ENCODE peak calls at places on chromosomes 7 and 10, in four cellular contexts. T is A549, R is K562, E is HepG2. S is an unnamed sample.

GRCh38 chr7:33809218-33809617 is 96.1 kb upstream of the BMPER start:
- DNase-seq in T (no peak), E (no peak), R (no peak), S (no peak)

GRCh38 chr10:17547026-17547425 is 70.1 kb downstream of the HACD1 start:
- DNase-seq in R (no peak), T (no peak), E (no peak), S (no peak)

GRCh38 chr10:5614081-5614721 is 52.2 kb downstream of the ASB13 start:
- DNase-seq in T (no peak), E (no peak), R (no peak), S (no peak)

GRCh38 chr7:73612598-73613269 is 11.6 kb downstream of the MLXIPL start:
- DNase-seq in T (peak), R (peak), E (peak), S (no peak)

GRCh38 chr10:75547391-75548298 is 116.2 kb downstream of the LRMDA start:
- DNase-seq in R (no peak), T (no peak), E (no peak), S (peak)

GRCh38 chr10:108560488-108560887 is 1362.8 kb downstream of the XPNPEP1 start:
- DNase-seq in R (no peak), E (no peak), T (no peak), S (no peak)

GRCh38 chr7:148185050-148185449 is 405.5 kb upstream of the C7orf33 start:
- DNase-seq in R (no peak), E (no peak), T (no peak), S (no peak)

GRCh38 chr7:106277976-106278375 is 6.8 kb downstream of the NAMPT start:
- DNase-seq in T (no peak), R (no peak), E (no peak), S (no peak)

GRCh38 chr7:27901028-27901760 is 161.2 kb downstream of the TAX1BP1 start:
- DNase-seq in E (no peak), T (no peak), R (no peak), S (peak)

GRCh38 chr7:100886142-100886935 is 3.2 kb downstream of the UFSP1 start:
- DNase-seq in R (no peak), E (no peak), T (no peak), S (no peak)
- TF ChIP-seq CHD4 in R (no peak), E (no peak), T (no peak), S (no peak)

GRCh38 chr7:36131026-36131425 is 22.0 kb upstream of the EEPD1 start:
- DNase-seq in E (no peak), R (no peak), T (no peak), S (no peak)

GRCh38 chr7:36132025-36132424 is 21.0 kb upstream of the EEPD1 start:
- DNase-seq in T (no peak), E (peak), R (no peak), S (no peak)

GRCh38 chr7:36131499-36131898 is 21.6 kb upstream of the EEPD1 start:
- DNase-seq in T (no peak), E (no peak), R (no peak), S (no peak)

GRCh38 chr7:36129048-36129534 is 24.0 kb upstream of the EEPD1 start:
- DNase-seq in R (no peak), T (peak), E (peak), S (no peak)

GRCh38 chr7:36130236-36130945 is 22.7 kb upstream of the EEPD1 start:
- DNase-seq in R (no peak), T (no peak), E (no peak), S (no peak)
- TF ChIP-seq CHD4 in R (no peak), T (no peak), E (no peak), S (no peak)

DNA sequence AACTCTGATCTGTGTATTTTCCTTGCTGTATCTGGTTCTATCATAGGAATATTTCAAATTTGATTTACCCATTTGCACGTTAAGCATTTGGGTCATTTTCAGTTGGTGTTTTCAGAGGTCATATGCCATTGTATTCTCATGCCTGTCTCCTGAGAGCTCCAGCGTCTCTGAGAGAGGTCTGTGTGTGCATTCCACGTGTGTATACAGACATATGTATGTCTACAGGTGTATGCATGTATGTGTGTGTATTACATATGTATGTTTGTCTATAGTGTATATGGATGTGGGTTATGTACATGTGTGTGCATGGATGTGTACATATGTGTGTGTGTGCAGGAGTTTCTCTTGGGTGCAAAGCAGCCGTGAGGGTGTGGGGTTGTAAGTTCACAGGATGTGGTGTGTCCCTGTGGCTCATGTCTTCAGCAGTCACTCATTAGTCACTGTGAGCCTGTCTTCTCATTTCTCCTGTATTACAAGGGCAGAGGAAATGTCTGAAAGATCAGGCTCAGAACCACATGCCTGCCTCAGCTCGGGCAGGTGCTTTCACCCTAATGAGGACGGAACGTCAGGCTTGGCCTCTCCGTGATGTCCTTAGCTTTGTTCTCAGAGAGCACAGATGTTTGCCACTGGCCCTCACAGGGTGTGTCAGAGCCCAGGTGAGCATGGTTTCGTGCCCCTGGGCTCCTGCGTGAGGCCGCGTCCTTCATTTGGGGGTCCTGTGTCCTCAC is 101.6 kb downstream of the NKX6-2 start:
- DNase-seq in E (no peak), R (peak), T (no peak), S (peak)
- TF ChIP-seq CHD4 in E (no peak), R (no peak), T (no peak), S (no peak)

GRCh38 chr7:5237286-5237685 is 45.5 kb upstream of the SLC29A4 start:
- DNase-seq in T (no peak), R (no peak), E (no peak), S (no peak)
- TF ChIP-seq CHD4 in T (no peak), R (no peak), E (no peak), S (no peak)

GRCh38 chr10:8449909-8450308 is 395.4 kb downstream of the GATA3 start:
- DNase-seq in T (no peak), R (no peak), E (no peak), S (no peak)

GRCh38 chr10:8445353-8445752 is 390.9 kb downstream of the GATA3 start:
- DNase-seq in R (no peak), T (no peak), E (no peak), S (no peak)

GRCh38 chr10:8439040-8439439 is 384.6 kb downstream of the GATA3 start:
- DNase-seq in T (no peak), E (no peak), R (no peak), S (no peak)

DNA sequence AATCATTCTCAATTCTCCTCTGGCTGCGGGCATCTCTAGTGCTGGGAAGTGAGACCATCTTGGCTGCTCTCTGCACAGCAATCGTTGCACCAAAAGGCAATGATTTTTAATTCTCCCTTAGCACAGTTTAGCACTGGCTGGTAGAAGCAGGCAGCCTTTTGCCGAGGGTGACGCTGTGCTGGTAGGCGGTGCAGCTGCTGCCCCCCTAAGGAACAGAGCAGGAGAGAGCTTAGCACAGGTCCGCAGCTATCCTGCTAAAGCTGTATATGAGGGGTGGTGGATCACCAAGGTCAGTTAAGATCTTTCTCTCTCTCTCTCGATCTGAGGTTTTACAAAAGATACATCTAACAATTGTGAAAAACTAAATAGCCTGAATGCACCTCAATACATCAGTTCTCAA is 390.1 kb downstream of the GATA3 start:
- DNase-seq in E (no peak), R (no peak), T (no peak), S (no peak)
- TF ChIP-seq CHD4 in E (no peak), R (no peak), T (no peak), S (no peak)

GRCh38 chr7:86643478-86644281 is at the start of gene GRM3:
- DNase-seq in T (no peak), R (peak), E (no peak), S (no peak)
- TF ChIP-seq CHD4 in T (no peak), R (no peak), E (no peak), S (no peak)

GRCh38 chr7:103540338-103540737 is 94.3 kb upstream of the SLC26A5 start:
- DNase-seq in T (no peak), E (no peak), R (no peak), S (no peak)
- TF ChIP-seq CHD4 in T (no peak), E (no peak), R (no peak), S (no peak)

DNA sequence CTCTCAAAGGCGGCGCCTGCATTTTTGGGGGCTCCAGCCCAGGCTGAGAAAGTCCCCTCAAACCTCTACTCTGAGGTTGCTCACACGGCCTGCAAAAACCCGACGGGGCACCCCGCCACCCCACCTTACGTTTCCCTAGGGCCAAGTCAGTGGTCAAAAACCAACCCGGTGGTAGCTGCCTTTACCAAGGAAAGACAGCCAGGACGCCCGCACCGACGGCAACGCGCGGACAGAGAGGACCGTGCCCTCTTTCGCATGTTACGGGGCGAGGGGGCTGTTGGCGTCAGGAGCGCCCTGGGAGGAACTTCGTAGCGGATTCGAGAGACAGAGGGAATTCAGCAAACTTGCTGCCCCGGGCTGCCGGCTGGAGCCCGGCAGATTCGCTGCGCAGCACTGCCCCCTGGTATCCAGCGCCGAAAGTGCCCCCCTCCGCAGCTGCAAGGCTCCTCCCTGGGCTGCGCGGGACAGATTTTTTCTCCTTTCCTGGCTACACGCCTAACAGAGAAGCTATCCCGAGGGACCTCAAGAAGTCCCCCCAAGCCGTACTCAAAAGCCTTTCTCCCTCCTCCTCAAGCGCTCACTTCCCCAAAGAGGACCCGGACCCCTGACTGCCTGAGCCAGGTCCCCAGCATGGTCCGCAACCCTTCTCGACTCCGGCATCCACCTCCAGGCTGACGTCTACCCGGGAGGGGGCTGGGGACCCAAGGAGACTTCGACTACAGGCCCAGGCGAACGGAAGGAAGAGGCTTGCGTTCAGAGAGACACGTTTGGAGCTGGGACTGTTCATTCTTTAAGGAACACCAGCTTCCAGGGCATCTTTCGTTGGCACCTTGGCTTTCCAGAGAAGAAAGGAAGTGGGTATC is 27.7 kb upstream of the VAX1 start:
- DNase-seq in T (peak), E (no peak), R (peak), S (no peak)
- TF ChIP-seq CHD4 in T (no peak), E (no peak), R (no peak), S (no peak)

S was measured in GM12878.